ENCODE peak calls at places on chromosomes 2 and 18, in five cellular contexts. U is CD4-positive, alpha-beta T cell; X is ureter; V is CD8-positive, alpha-beta memory T cell; I is aorta. S is an unnamed sample.

GRCh38 chr18:12060182-12060870 is 33.3 kb upstream of the ANKRD62 start:
- DNase-seq in U (no peak), X (no peak), V (no peak), I (no peak), S (no peak)

GRCh38 chr18:36176177-36176584 is 11.1 kb upstream of the MOCOS start:
- DNase-seq in U (no peak), X (no peak), V (no peak), I (no peak), S (no peak)

GRCh38 chr2:64362562-64363026 is 91.4 kb upstream of the LGALSL start:
- DNase-seq in U (no peak), X (peak; percentile 54), V (no peak), I (no peak), S (no peak)

GRCh38 chr2:19349911-19350677 is 8.3 kb downstream of the OSR1 start:
- DNase-seq in U (peak; percentile 40), X (no peak), V (peak; percentile 65), I (peak; percentile 95), S (peak; percentile 58)

GRCh38 chr2:57516740-57517340 is 529.8 kb upstream of the VRK2 start:
- DNase-seq in U (no peak), X (no peak), V (no peak), I (no peak), S (peak; percentile 55)

GRCh38 chr2:29731948-29732347 is 189.4 kb downstream of the ALK start:
- DNase-seq in U (no peak), X (no peak), V (no peak), I (no peak), S (no peak)

GRCh38 chr2:240733803-240734495 is 42.3 kb downstream of the AQP12A start:
- DNase-seq in U (peak; percentile 11), X (no peak), V (no peak), I (no peak), S (no peak)

GRCh38 chr2:205811387-205811786 is 129.1 kb downstream of the NRP2 start:
- DNase-seq in U (no peak), X (no peak), V (no peak), I (no peak), S (no peak)

GRCh38 chr2:113848758-113849460 is 41.0 kb upstream of the ACTR3 start:
- DNase-seq in U (no peak), X (no peak), V (no peak), I (no peak), S (no peak)

GRCh38 chr2:206361407-206362045 is 81.8 kb upstream of the ADAM23 start:
- DNase-seq in U (no peak), X (no peak), V (no peak), I (no peak), S (no peak)

GRCh38 chr18:49561377-49562193 is at the start of gene LIPG:
- DNase-seq in U (no peak), X (peak; percentile 50), V (peak; percentile 50), I (no peak), S (peak; percentile 88)

GRCh38 chr2:122707224-122707824 is 951.9 kb downstream of the TSN start:
- DNase-seq in U (no peak), X (no peak), V (no peak), I (no peak), S (no peak)

GRCh38 chr2:232129483-232129882 is 168.0 kb downstream of the DIS3L2 start:
- DNase-seq in U (no peak), X (no peak), V (no peak), I (no peak), S (no peak)

GRCh38 chr2:197360744-197361156 is 50.2 kb upstream of the ANKRD44 start:
- DNase-seq in U (no peak), X (no peak), V (no peak), I (no peak), S (no peak)

GRCh38 chr2:181682795-181683517 is 2.6 kb upstream of the NEUROD1 start:
- DNase-seq in U (no peak), X (no peak), V (no peak), I (no peak), S (no peak)

GRCh38 chr2:187594801-187595200 is 40.6 kb upstream of the TFPI start:
- DNase-seq in U (no peak), X (no peak), V (no peak), I (no peak), S (peak; percentile 24)

GRCh38 chr2:36403675-36404230 is 48.2 kb downstream of the CRIM1 start:
- DNase-seq in U (no peak), X (no peak), V (no peak), I (no peak), S (peak; percentile 91)

GRCh38 chr2:115574667-115575066 is 1132.2 kb downstream of the DPP10 start:
- DNase-seq in U (no peak), X (no peak), V (no peak), I (no peak), S (no peak)

GRCh38 chr2:181399046-181399445 is 58.1 kb upstream of the ITGA4 start:
- DNase-seq in U (no peak), X (no peak), V (no peak), I (no peak), S (no peak)

GRCh38 chr18:79692886-79693285 is 13.3 kb downstream of the CTDP1 start:
- DNase-seq in U (no peak), X (no peak), V (no peak), I (peak; percentile 57), S (no peak)

GRCh38 chr2:557635-558301 is 119.4 kb downstream of the TMEM18 start:
- DNase-seq in U (no peak), X (no peak), V (no peak), I (no peak), S (no peak)

GRCh38 chr18:51164327-51165290 is 32.9 kb downstream of the MEX3C start:
- DNase-seq in U (no peak), X (no peak), V (no peak), I (no peak), S (no peak)